ENCODE peak calls at places on chromosomes 11 and 22, in nine cellular contexts. A is stimulated activated effector memory CD8-positive, alpha-beta T cell treated with anti-CD3 and anti-CD28 coated beads, Interleukin-12 subunit alpha, Interleukin-12 subunit beta, amount 100 ng/mL, for 72 hours; P is effector CD4-positive, alpha-beta T cell; V is iris pigment epithelial cell; E is GF-D8; C is ELF-1; X is HT-29; G is activated CD8-positive, alpha-beta memory T cell treated with anti-CD3 and anti-CD28 coated beads, Interleukin-2, amount 50 U/mL, for 48 hours; J is AG04450. N is an unnamed sample.

GRCh38 chr11:125925247-125925740 is 20.6 kb upstream of the VSIG10L2 start:
- DNase-seq in A (no peak), P (no peak), V (no peak), E (no peak), C (no peak), X (no peak), G (no peak), J (no peak), N (no peak)

GRCh38 chr11:76030286-76030685 is 176.0 kb downstream of the WNT11 start:
- DNase-seq in A (no peak), P (no peak), V (peak), E (no peak), C (no peak), X (no peak), G (no peak), J (peak), N (peak)

GRCh38 chr22:50730013-50730891 is 7.8 kb upstream of the ACR start:
- DNase-seq in A (no peak), P (no peak), V (no peak), E (no peak), C (no peak), X (no peak), G (no peak), J (no peak), N (no peak)

GRCh38 chr11:69013009-69013951 is at the start of gene MRGPRF:
- DNase-seq in A (no peak), P (no peak), V (peak), E (no peak), C (peak), X (no peak), G (no peak), J (peak), N (peak)

GRCh38 chr11:110435780-110436717 is 6.3 kb downstream of the FDX1 start:
- DNase-seq in A (no peak), P (no peak), V (peak), E (no peak), C (no peak), X (no peak), G (no peak), J (no peak), N (peak)

GRCh38 chr11:128207861-128208321 is 379.5 kb downstream of the ETS1 start:
- DNase-seq in A (no peak), P (no peak), V (peak), E (no peak), C (no peak), X (peak), G (no peak), J (peak), N (peak)

GRCh38 chr11:25860677-25861445 is 471.1 kb upstream of the ANO3 start:
- DNase-seq in A (no peak), P (no peak), V (peak), E (no peak), C (no peak), X (no peak), G (no peak), J (peak), N (peak)

GRCh38 chr11:75733346-75734107 is 15.9 kb downstream of the MOGAT2 start:
- DNase-seq in A (no peak), P (no peak), V (no peak), E (no peak), C (no peak), X (peak), G (no peak), J (no peak), N (no peak)

GRCh38 chr22:48918585-48919186 is 909.0 kb downstream of the BRD1 start:
- DNase-seq in A (no peak), P (no peak), V (no peak), E (no peak), C (no peak), X (no peak), G (peak), J (no peak), N (no peak)

GRCh38 chr11:8719260-8720190 is 36.9 kb downstream of the RPL27A start:
- DNase-seq in A (no peak), P (no peak), V (peak), E (no peak), C (peak), X (no peak), G (no peak), J (peak), N (peak)

GRCh38 chr22:38455530-38456271 is 702 bp upstream of the KCNJ4 start:
- DNase-seq in A (no peak), P (no peak), V (peak), E (no peak), C (no peak), X (no peak), G (no peak), J (no peak), N (no peak)

GRCh38 chr22:19775496-19776325 is 15.1 kb downstream of the TBX1 start:
- DNase-seq in A (no peak), P (no peak), V (no peak), E (no peak), C (no peak), X (no peak), G (no peak), J (no peak), N (no peak)

GRCh38 chr11:95456704-95457491 is 225.9 kb upstream of the SESN3 start:
- DNase-seq in A (no peak), P (no peak), V (peak), E (no peak), C (no peak), X (no peak), G (no peak), J (no peak), N (peak)

GRCh38 chr22:46823248-46823647 is 60.8 kb downstream of the TBC1D22A start:
- DNase-seq in A (no peak), P (no peak), V (no peak), E (no peak), C (no peak), X (no peak), G (no peak), J (no peak), N (no peak)

GRCh38 chr11:105701098-105701497 is 91.2 kb downstream of the GRIA4 start:
- DNase-seq in A (no peak), P (no peak), V (peak), E (no peak), C (no peak), X (no peak), G (no peak), J (no peak), N (no peak)

GRCh38 chr11:6468712-6469495 is 4.8 kb downstream of the TRIM3 start:
- DNase-seq in A (no peak), P (no peak), V (peak), E (no peak), C (peak), X (peak), G (no peak), J (peak), N (peak)

GRCh38 chr11:122337241-122338176 is 221.5 kb upstream of the BLID start:
- DNase-seq in A (no peak), P (no peak), V (no peak), E (peak), C (no peak), X (no peak), G (no peak), J (no peak), N (no peak)

GRCh38 chr11:575324-575995 is 810 bp upstream of the PHRF1 start:
- DNase-seq in A (no peak), P (no peak), V (no peak), E (no peak), C (peak), X (peak), G (no peak), J (no peak), N (no peak)

GRCh38 chr11:33412231-33412630 is 155.1 kb downstream of the HIPK3 start:
- DNase-seq in A (no peak), P (no peak), V (peak), E (no peak), C (no peak), X (no peak), G (no peak), J (no peak), N (no peak)